ENCODE peak calls at places on chromosomes 2 and 18, in eight cellular contexts. M is H9; A is left ventricle myocardium inferior; T is fibroblast of lung; N is osteocyte; V is spleen; I is transverse colon; B is CD8-positive, alpha-beta T cell. C is an unnamed sample.

GRCh38 chr18:58005036-58005435 is 39.0 kb upstream of the NEDD4L start:
- DNase-seq in M (no peak), A (no peak), T (peak), N (no peak), V (no peak), I (no peak), B (no peak), C (no peak)

GRCh38 chr2:21754164-21754788 is 630.5 kb downstream of the TDRD15 start:
- DNase-seq in M (peak), A (no peak), T (peak), N (no peak), V (no peak), I (no peak), B (no peak), C (no peak)

GRCh38 chr2:75503048-75503607 is 57.6 kb downstream of the EVA1A start:
- DNase-seq in M (no peak), A (no peak), T (peak), N (no peak), V (no peak), I (no peak), B (no peak), C (peak)

GRCh38 chr2:196601430-196602306 is 37.8 kb upstream of the CCDC150 start:
- DNase-seq in M (no peak), A (peak), T (peak), N (peak), V (no peak), I (no peak), B (no peak), C (no peak)

GRCh38 chr18:31490838-31491237 is 7.1 kb upstream of the DSG2 start:
- DNase-seq in M (no peak), A (no peak), T (no peak), N (no peak), V (no peak), I (no peak), B (no peak), C (no peak)

GRCh38 chr2:9914384-9915065 is 37.0 kb upstream of the GRHL1 start:
- DNase-seq in M (no peak), A (no peak), T (peak), N (no peak), V (no peak), I (peak), B (no peak), C (no peak)

GRCh38 chr18:79796016-79796415 is 1.7 kb upstream of the KCNG2 start:
- DNase-seq in M (no peak), A (no peak), T (no peak), N (no peak), V (peak), I (no peak), B (no peak), C (no peak)

GRCh38 chr2:226773291-226773690 is 26.3 kb downstream of the IRS1 start:
- DNase-seq in M (no peak), A (no peak), T (no peak), N (no peak), V (no peak), I (no peak), B (no peak), C (no peak)

GRCh38 chr2:73295751-73296400 is 2.5 kb upstream of the EGR4 start:
- DNase-seq in M (no peak), A (no peak), T (no peak), N (no peak), V (no peak), I (no peak), B (no peak), C (no peak)

GRCh38 chr18:40407913-40408312 is 1547.1 kb upstream of the PIK3C3 start:
- DNase-seq in M (no peak), A (no peak), T (peak), N (no peak), V (no peak), I (no peak), B (no peak), C (no peak)

GRCh38 chr2:195595825-195596224 is 61.2 kb upstream of the SLC39A10 start:
- DNase-seq in M (no peak), A (no peak), T (no peak), N (no peak), V (no peak), I (no peak), B (no peak), C (no peak)

DNA sequence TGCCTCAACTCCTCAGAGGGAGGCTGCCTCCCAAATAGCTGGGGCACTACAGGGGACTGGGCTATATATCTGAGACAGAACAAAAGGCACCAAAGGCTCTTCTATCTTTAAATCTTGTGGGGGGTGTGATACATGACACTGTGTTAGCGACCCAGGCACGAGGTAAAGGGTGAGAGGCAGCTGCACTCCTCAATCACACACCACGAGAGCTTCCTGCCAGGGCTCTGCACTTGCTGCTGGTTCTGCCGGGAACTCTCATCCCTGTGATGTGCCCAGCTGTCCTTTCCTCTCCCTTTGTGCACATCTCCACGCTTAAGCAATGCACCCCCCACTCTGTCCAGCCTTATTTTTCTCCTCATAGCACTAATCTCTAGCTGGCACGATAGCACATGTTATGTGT is 32.4 kb downstream of the NPC1 start:
- DNase-seq in M (no peak), A (no peak), T (no peak), N (no peak), V (no peak), I (no peak), B (no peak), C (no peak)
- TF ChIP-seq CTCF in M (no peak), A (no peak), T (no peak), N (no peak), V (no peak), I (no peak), B (no peak), C (no peak)

GRCh38 chr18:22946217-22946616 is 13.1 kb downstream of the RBBP8 start:
- DNase-seq in M (no peak), A (no peak), T (no peak), N (no peak), V (no peak), I (no peak), B (no peak), C (no peak)

GRCh38 chr18:22946841-22947240 is 13.7 kb downstream of the RBBP8 start:
- DNase-seq in M (no peak), A (no peak), T (no peak), N (no peak), V (no peak), I (no peak), B (no peak), C (no peak)

GRCh38 chr18:22956226-22956625 is 23.1 kb downstream of the RBBP8 start:
- DNase-seq in M (no peak), A (no peak), T (no peak), N (no peak), V (no peak), I (no peak), B (no peak), C (no peak)

GRCh38 chr18:22952525-22952924 is 19.4 kb downstream of the RBBP8 start:
- DNase-seq in M (no peak), A (no peak), T (no peak), N (no peak), V (no peak), I (no peak), B (no peak), C (no peak)

DNA sequence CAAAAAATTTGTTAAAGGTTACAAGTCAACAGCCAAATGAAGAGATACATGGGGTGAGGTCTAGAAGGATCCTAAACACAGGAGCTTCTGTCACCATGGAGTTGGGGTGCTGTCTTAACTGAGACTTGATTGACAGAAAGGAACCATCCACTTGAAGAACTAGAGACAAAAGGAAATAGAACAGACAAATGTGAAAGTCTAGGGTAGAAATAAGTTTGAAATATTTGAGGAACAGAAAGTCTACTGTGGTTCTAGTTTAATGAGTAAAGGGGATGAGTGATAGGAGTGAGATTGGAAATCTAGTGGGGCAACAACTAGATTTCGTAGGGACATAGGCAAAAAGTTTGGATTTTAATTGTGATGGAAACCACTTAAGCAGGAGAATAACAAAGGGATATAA is 18.7 kb downstream of the RBBP8 start:
- DNase-seq in M (no peak), A (no peak), T (no peak), N (no peak), V (no peak), I (no peak), B (no peak), C (no peak)
- TF ChIP-seq CTCF in M (no peak), A (no peak), T (no peak), N (no peak), V (no peak), I (no peak), B (no peak), C (no peak)

GRCh38 chr2:121605820-121606733 is 43.2 kb downstream of the CLASP1 start:
- DNase-seq in M (no peak), A (no peak), T (no peak), N (no peak), V (no peak), I (no peak), B (no peak), C (no peak)

GRCh38 chr2:121599963-121600651 is 49.2 kb downstream of the CLASP1 start:
- DNase-seq in M (no peak), A (no peak), T (no peak), N (no peak), V (no peak), I (no peak), B (no peak), C (no peak)

GRCh38 chr2:121608367-121608766 is 40.9 kb downstream of the CLASP1 start:
- DNase-seq in M (no peak), A (no peak), T (peak), N (no peak), V (no peak), I (no peak), B (no peak), C (no peak)

GRCh38 chr2:121598087-121598486 is 51.2 kb downstream of the CLASP1 start:
- DNase-seq in M (no peak), A (no peak), T (no peak), N (no peak), V (no peak), I (no peak), B (no peak), C (no peak)

GRCh38 chr2:121603185-121603584 is 46.1 kb downstream of the CLASP1 start:
- DNase-seq in M (no peak), A (no peak), T (no peak), N (no peak), V (no peak), I (no peak), B (no peak), C (no peak)
- TF ChIP-seq CTCF in M (no peak), A (no peak), T (no peak), N (no peak), V (no peak), I (no peak), B (no peak), C (no peak)

GRCh38 chr2:135168119-135168872 is 116.2 kb downstream of the RAB3GAP1 start:
- DNase-seq in M (no peak), A (no peak), T (no peak), N (no peak), V (no peak), I (no peak), B (no peak), C (no peak)
- TF ChIP-seq CTCF in M (peak), A (no peak), T (no peak), N (no peak), V (no peak), I (no peak), B (no peak), C (no peak)

GRCh38 chr2:139790807-139791206 is 1010.6 kb upstream of the NXPH2 start:
- DNase-seq in M (no peak), A (no peak), T (peak), N (no peak), V (no peak), I (no peak), B (no peak), C (no peak)
- TF ChIP-seq CTCF in M (peak), A (peak), T (no peak), N (peak), V (no peak), I (no peak), B (no peak), C (no peak)

C was measured in endothelial cell.